ENCODE peak calls at places on chromosomes 3 and 15, in four cellular contexts. N is SK-N-SH, Z is K562, S is H1. R is an unnamed sample.

GRCh38 chr15:89472785-89473256 is 23.6 kb downstream of the RHCG start:
- DNase-seq in N (peak; percentile 91), Z (peak; percentile 76), S (peak; percentile 95), R (peak; percentile 95)

GRCh38 chr3:197336348-197336747 is 37.9 kb upstream of the DLG1 start:
- DNase-seq in N (no peak), Z (no peak), S (no peak), R (no peak)

GRCh38 chr3:130896101-130896500 is 2.2 kb downstream of the ATP2C1 start:
- DNase-seq in N (no peak), Z (peak; percentile 42), S (no peak), R (no peak)

GRCh38 chr15:40287968-40288367 is 5.1 kb upstream of the ANKRD63 start:
- DNase-seq in N (no peak), Z (no peak), S (no peak), R (no peak)

GRCh38 chr3:94314218-94314883 is 251.5 kb downstream of the NSUN3 start:
- DNase-seq in N (no peak), Z (no peak), S (no peak), R (no peak)

GRCh38 chr3:105368575-105369500 is 2.1 kb downstream of the ALCAM start:
- DNase-seq in N (peak; percentile 48), Z (no peak), S (peak; percentile 53), R (peak; percentile 19)

GRCh38 chr3:50236484-50237132 is 604 bp downstream of the GNAI2 start:
- DNase-seq in N (no peak), Z (no peak), S (peak; percentile 60), R (no peak)

GRCh38 chr3:131218196-131218595 is 163.4 kb upstream of the NUDT16 start:
- DNase-seq in N (no peak), Z (no peak), S (no peak), R (no peak)

GRCh38 chr3:120640231-120640630 is 41.8 kb downstream of the HGD start:
- DNase-seq in N (no peak), Z (no peak), S (no peak), R (no peak)

GRCh38 chr3:112086857-112087524 is 802 bp downstream of the C3orf52 start:
- DNase-seq in N (no peak), Z (no peak), S (no peak), R (no peak)

GRCh38 chr3:60809857-60810256 is 441.4 kb downstream of the FHIT start:
- DNase-seq in N (no peak), Z (no peak), S (no peak), R (no peak)

GRCh38 chr15:31758126-31758525 is 272.2 kb upstream of the CHRNA7 start:
- DNase-seq in N (peak; percentile 35), Z (peak; percentile 21), S (no peak), R (no peak)

GRCh38 chr3:168476360-168476980 is 380.7 kb upstream of the GOLIM4 start:
- DNase-seq in N (no peak), Z (no peak), S (no peak), R (no peak)

GRCh38 chr3:59212128-59212764 is 162.4 kb upstream of the CFAP20DC start:
- DNase-seq in N (peak; percentile 57), Z (peak; percentile 28), S (no peak), R (no peak)

GRCh38 chr3:26236991-26237682 is 385.4 kb upstream of the LRRC3B start:
- DNase-seq in N (no peak), Z (no peak), S (no peak), R (no peak)

GRCh38 chr3:107367353-107367752 is 9.9 kb upstream of the CCDC54 start:
- DNase-seq in N (no peak), Z (peak; percentile 65), S (no peak), R (no peak)

GRCh38 chr3:79018671-79019136 is 749.1 kb downstream of the ROBO1 start:
- DNase-seq in N (peak; percentile 83), Z (peak; percentile 3), S (peak; percentile 76), R (peak; percentile 65)

GRCh38 chr3:186121968-186122367 is 13.1 kb upstream of the ETV5 start:
- DNase-seq in N (no peak), Z (no peak), S (peak; percentile 59), R (peak; percentile 54)

GRCh38 chr3:182909318-182910040 is 70.9 kb downstream of the DCUN1D1 start:
- DNase-seq in N (peak; percentile 33), Z (peak; percentile 33), S (no peak), R (no peak)

GRCh38 chr15:85770014-85770721 is 24.6 kb downstream of the KLHL25 start:
- DNase-seq in N (no peak), Z (no peak), S (no peak), R (no peak)

GRCh38 chr15:80031841-80032240 is 27.6 kb upstream of the ZFAND6 start:
- DNase-seq in N (no peak), Z (no peak), S (no peak), R (no peak)

GRCh38 chr3:81477740-81478139 is 283.7 kb downstream of the GBE1 start:
- DNase-seq in N (no peak), Z (no peak), S (no peak), R (no peak)

GRCh38 chr3:188595890-188596376 is 442.0 kb downstream of the LPP start:
- DNase-seq in N (no peak), Z (no peak), S (no peak), R (no peak)

GRCh38 chr3:170907519-170908234 is 760 bp downstream of the EIF5A2 start:
- DNase-seq in N (no peak), Z (peak; percentile 44), S (peak; percentile 51), R (no peak)

GRCh38 chr15:23067416-23067815 is 28.0 kb upstream of the TUBGCP5 start:
- DNase-seq in N (no peak), Z (no peak), S (no peak), R (no peak)

GRCh38 chr3:72814308-72814707 is 33.9 kb downstream of the SHQ1 start:
- DNase-seq in N (no peak), Z (no peak), S (no peak), R (no peak)

GRCh38 chr3:38251197-38251596 is 14.4 kb upstream of the SLC22A13 start:
- DNase-seq in N (no peak), Z (no peak), S (no peak), R (no peak)

GRCh38 chr3:38257583-38257982 is 8.0 kb upstream of the SLC22A13 start:
- DNase-seq in N (no peak), Z (no peak), S (no peak), R (no peak)

GRCh38 chr3:38254872-38255271 is 10.7 kb upstream of the SLC22A13 start:
- DNase-seq in N (no peak), Z (no peak), S (no peak), R (no peak)

GRCh38 chr3:38253704-38254103 is 11.9 kb upstream of the SLC22A13 start:
- DNase-seq in N (no peak), Z (no peak), S (no peak), R (no peak)

DNA sequence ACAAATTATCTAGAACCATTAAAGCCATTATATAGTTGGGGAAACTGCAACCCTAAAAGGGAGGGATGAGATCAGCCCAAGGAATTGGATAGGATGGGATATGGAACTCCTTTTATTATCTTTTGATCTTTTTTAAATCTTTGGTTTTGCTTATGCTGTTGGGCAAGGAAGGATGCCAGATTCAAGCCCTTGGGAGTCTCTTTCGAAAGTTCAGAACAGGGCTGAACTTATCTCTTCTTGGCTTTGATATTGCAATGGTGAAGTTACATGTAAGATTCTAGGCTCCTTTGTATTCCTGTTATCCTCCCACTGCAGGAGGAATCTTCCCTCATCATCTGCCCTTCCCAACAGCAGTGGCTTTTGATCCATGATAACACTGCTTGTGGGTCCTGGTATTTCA is 10.0 kb upstream of the SLC22A13 start:
- DNase-seq in N (no peak), Z (no peak), S (no peak), R (no peak)
- TF ChIP-seq TEAD4 in N (no peak), Z (no peak), S (no peak), R (no peak)

GRCh38 chr3:177622982-177623617 is 425.8 kb upstream of the TBL1XR1 start:
- DNase-seq in N (no peak), Z (no peak), S (no peak), R (no peak)
- TF ChIP-seq TEAD4 in N (no peak), Z (no peak), S (no peak), R (no peak)

GRCh38 chr15:35450492-35450891 is 95.5 kb downstream of the DPH6 start:
- DNase-seq in N (no peak), Z (no peak), S (no peak), R (no peak)
- TF ChIP-seq TEAD4 in N (no peak), Z (no peak), S (no peak), R (no peak)

DNA sequence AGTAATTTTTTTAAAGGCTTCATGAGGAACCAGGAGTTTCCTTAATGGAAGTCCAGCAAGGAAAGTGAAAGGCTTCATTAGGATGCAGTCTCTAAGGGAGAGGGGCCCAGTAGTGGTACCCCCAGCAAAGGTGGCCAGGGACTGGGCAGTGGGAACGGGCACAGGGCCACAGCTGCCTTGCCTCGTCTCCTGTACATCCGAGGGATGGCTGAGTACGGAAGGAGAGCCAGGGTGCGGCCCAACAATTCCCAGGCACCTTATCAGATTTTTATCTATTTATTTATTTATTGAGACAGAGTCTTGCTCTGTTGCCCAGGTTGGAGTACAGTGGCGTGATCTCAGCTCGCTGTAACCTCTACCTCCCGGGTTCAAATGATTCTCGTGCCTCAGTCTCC is 14.5 kb downstream of the SEMA3G start:
- DNase-seq in N (no peak), Z (no peak), S (no peak), R (no peak)
- TF ChIP-seq TEAD4 in N (no peak), Z (no peak), S (no peak), R (no peak)

GRCh38 chr3:118804959-118805358 is 229.7 kb downstream of the IGSF11 start:
- DNase-seq in N (no peak), Z (no peak), S (no peak), R (no peak)

GRCh38 chr3:118799303-118799702 is 235.3 kb downstream of the IGSF11 start:
- DNase-seq in N (no peak), Z (no peak), S (no peak), R (no peak)

GRCh38 chr3:118802325-118803095 is 232.1 kb downstream of the IGSF11 start:
- DNase-seq in N (no peak), Z (no peak), S (no peak), R (no peak)

GRCh38 chr3:118803096-118803476 is 231.6 kb downstream of the IGSF11 start:
- DNase-seq in N (no peak), Z (no peak), S (no peak), R (no peak)

GRCh38 chr3:118801899-118802298 is 232.7 kb downstream of the IGSF11 start:
- DNase-seq in N (no peak), Z (no peak), S (no peak), R (no peak)
- TF ChIP-seq TEAD4 in N (no peak), Z (no peak), S (no peak), R (no peak)

DNA sequence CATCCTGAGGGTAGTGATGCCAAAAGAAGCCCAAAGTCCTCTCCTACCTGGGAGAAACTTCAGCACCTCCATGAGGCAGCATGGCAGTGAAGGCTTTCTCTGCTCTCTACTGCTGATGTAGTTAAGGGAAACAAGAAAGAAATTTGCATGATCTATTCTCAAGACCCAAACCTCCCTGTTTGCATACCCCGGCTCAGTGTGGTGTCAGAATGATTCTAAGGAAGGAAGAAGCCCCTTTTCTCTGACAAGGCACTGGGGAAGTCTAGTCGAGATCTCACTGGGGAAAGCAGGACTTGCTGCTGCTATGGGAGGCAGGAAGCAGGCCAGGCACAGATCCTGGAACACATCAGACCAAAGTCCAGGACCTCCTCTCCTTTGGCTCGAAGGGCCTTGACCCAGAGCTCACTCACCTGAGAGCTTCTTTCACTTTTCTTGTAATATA is 89.4 kb upstream of the ICE2 start:
- DNase-seq in N (no peak), Z (no peak), S (no peak), R (peak; percentile 22)
- TF ChIP-seq TEAD4 in N (no peak), Z (no peak), S (no peak), R (no peak)

GRCh38 chr3:23356923-23357322 is 153.8 kb downstream of the UBE2E2 start:
- DNase-seq in N (no peak), Z (no peak), S (no peak), R (no peak)
- TF ChIP-seq TEAD4 in N (no peak), Z (no peak), S (no peak), R (no peak)